ENCODE peak calls at places on chromosome 19, in six cellular contexts. One of them, this sample, is unnamed.

GRCh38 chr19:47315125-47315821 is 5.6 kb downstream of the C5AR1 start:
- DNase-seq in T-cell: no peak
- DNase-seq in LNCaP clone FGC: no peak
- DNase-seq in HCEC 1CT: peak
- DNase-seq in NCI-H774: no peak
- DNase-seq in HS-27A: peak
- DNase-seq in this sample: no peak

GRCh38 chr19:41755328-41755913 is at the start of gene CEACAM6:
- DNase-seq in T-cell: no peak
- DNase-seq in LNCaP clone FGC: no peak
- DNase-seq in HCEC 1CT: no peak
- DNase-seq in NCI-H774: no peak
- DNase-seq in HS-27A: no peak
- DNase-seq in this sample: no peak

GRCh38 chr19:10968527-10969081 is 7.8 kb downstream of the SMARCA4 start:
- DNase-seq in T-cell: no peak
- DNase-seq in LNCaP clone FGC: no peak
- DNase-seq in HCEC 1CT: no peak
- DNase-seq in NCI-H774: no peak
- DNase-seq in HS-27A: no peak
- DNase-seq in this sample: no peak

GRCh38 chr19:15293751-15294505 is 38.4 kb downstream of the BRD4 start:
- DNase-seq in T-cell: no peak
- DNase-seq in LNCaP clone FGC: no peak
- DNase-seq in HCEC 1CT: peak
- DNase-seq in NCI-H774: no peak
- DNase-seq in HS-27A: no peak
- DNase-seq in this sample: no peak

GRCh38 chr19:19110410-19111137 is 27.7 kb downstream of the TMEM161A start:
- DNase-seq in T-cell: no peak
- DNase-seq in LNCaP clone FGC: no peak
- DNase-seq in HCEC 1CT: no peak
- DNase-seq in NCI-H774: no peak
- DNase-seq in HS-27A: no peak
- DNase-seq in this sample: no peak

GRCh38 chr19:49651871-49652722 is 10.1 kb downstream of the SCAF1 start:
- DNase-seq in T-cell: no peak
- DNase-seq in LNCaP clone FGC: no peak
- DNase-seq in HCEC 1CT: no peak
- DNase-seq in NCI-H774: no peak
- DNase-seq in HS-27A: no peak
- DNase-seq in this sample: no peak

GRCh38 chr19:30722801-30723200 is 350.6 kb downstream of the ZNF536 start:
- DNase-seq in T-cell: no peak
- DNase-seq in LNCaP clone FGC: no peak
- DNase-seq in HCEC 1CT: no peak
- DNase-seq in NCI-H774: no peak
- DNase-seq in HS-27A: no peak
- DNase-seq in this sample: no peak

GRCh38 chr19:6801397-6802086 is 29.0 kb downstream of the VAV1 start:
- DNase-seq in T-cell: peak
- DNase-seq in LNCaP clone FGC: no peak
- DNase-seq in HCEC 1CT: no peak
- DNase-seq in NCI-H774: peak
- DNase-seq in HS-27A: no peak
- DNase-seq in this sample: no peak

GRCh38 chr19:4172861-4173473 is 9.4 kb downstream of the SIRT6 start:
- DNase-seq in T-cell: peak
- DNase-seq in LNCaP clone FGC: no peak
- DNase-seq in HCEC 1CT: no peak
- DNase-seq in NCI-H774: no peak
- DNase-seq in HS-27A: no peak
- DNase-seq in this sample: no peak

GRCh38 chr19:55484571-55485438 is at the start of gene NAT14:
- DNase-seq in T-cell: peak
- DNase-seq in LNCaP clone FGC: no peak
- DNase-seq in HCEC 1CT: peak
- DNase-seq in NCI-H774: peak
- DNase-seq in HS-27A: no peak
- DNase-seq in this sample: no peak

GRCh38 chr19:17915940-17916593 is 16.7 kb upstream of the CCDC124 start:
- DNase-seq in T-cell: no peak
- DNase-seq in LNCaP clone FGC: peak
- DNase-seq in HCEC 1CT: no peak
- DNase-seq in NCI-H774: peak
- DNase-seq in HS-27A: no peak
- DNase-seq in this sample: no peak

GRCh38 chr19:41994521-41994971 is 516 bp upstream of the ATP1A3 start:
- DNase-seq in T-cell: no peak
- DNase-seq in LNCaP clone FGC: no peak
- DNase-seq in HCEC 1CT: no peak
- DNase-seq in NCI-H774: no peak
- DNase-seq in HS-27A: no peak
- DNase-seq in this sample: no peak

GRCh38 chr19:40596608-40597328 is 4.4 kb upstream of the LTBP4 start:
- DNase-seq in T-cell: no peak
- DNase-seq in LNCaP clone FGC: no peak
- DNase-seq in HCEC 1CT: peak
- DNase-seq in NCI-H774: no peak
- DNase-seq in HS-27A: peak
- DNase-seq in this sample: no peak

GRCh38 chr19:17616961-17617806 is 61.7 kb downstream of the COLGALT1 start:
- DNase-seq in T-cell: no peak
- DNase-seq in LNCaP clone FGC: no peak
- DNase-seq in HCEC 1CT: no peak
- DNase-seq in NCI-H774: no peak
- DNase-seq in HS-27A: no peak
- DNase-seq in this sample: no peak

GRCh38 chr19:33465371-33465770 is 56.2 kb downstream of the PEPD start:
- DNase-seq in T-cell: no peak
- DNase-seq in LNCaP clone FGC: no peak
- DNase-seq in HCEC 1CT: no peak
- DNase-seq in NCI-H774: no peak
- DNase-seq in HS-27A: no peak
- DNase-seq in this sample: no peak

GRCh38 chr19:48685583-48685982 is 10.2 kb upstream of the FUT2 start:
- DNase-seq in T-cell: no peak
- DNase-seq in LNCaP clone FGC: no peak
- DNase-seq in HCEC 1CT: no peak
- DNase-seq in NCI-H774: no peak
- DNase-seq in HS-27A: no peak
- DNase-seq in this sample: no peak

GRCh38 chr19:14090509-14091085 is at the start of gene SAMD1:
- DNase-seq in T-cell: peak
- DNase-seq in LNCaP clone FGC: no peak
- DNase-seq in HCEC 1CT: peak
- DNase-seq in NCI-H774: peak
- DNase-seq in HS-27A: no peak
- DNase-seq in this sample: peak

GRCh38 chr19:55667958-55668357 is 7.1 kb upstream of the EPN1 start:
- DNase-seq in T-cell: no peak
- DNase-seq in LNCaP clone FGC: no peak
- DNase-seq in HCEC 1CT: no peak
- DNase-seq in NCI-H774: no peak
- DNase-seq in HS-27A: no peak
- DNase-seq in this sample: no peak

GRCh38 chr19:48873476-48874308 is 1.5 kb downstream of the PPP1R15A start:
- DNase-seq in T-cell: no peak
- DNase-seq in LNCaP clone FGC: no peak
- DNase-seq in HCEC 1CT: no peak
- DNase-seq in NCI-H774: no peak
- DNase-seq in HS-27A: no peak
- DNase-seq in this sample: no peak

GRCh38 chr19:10230904-10231623 is at the start of gene S1PR2:
- DNase-seq in T-cell: peak
- DNase-seq in LNCaP clone FGC: no peak
- DNase-seq in HCEC 1CT: peak
- DNase-seq in NCI-H774: peak
- DNase-seq in HS-27A: no peak
- DNase-seq in this sample: no peak

GRCh38 chr19:55690769-55691545 is 15.9 kb downstream of the EPN1 start:
- DNase-seq in T-cell: no peak
- DNase-seq in LNCaP clone FGC: no peak
- DNase-seq in HCEC 1CT: no peak
- DNase-seq in NCI-H774: no peak
- DNase-seq in HS-27A: no peak
- DNase-seq in this sample: no peak

GRCh38 chr19:16222806-16223205 is 25.1 kb downstream of the AP1M1 start:
- DNase-seq in T-cell: no peak
- DNase-seq in LNCaP clone FGC: no peak
- DNase-seq in HCEC 1CT: no peak
- DNase-seq in NCI-H774: no peak
- DNase-seq in HS-27A: no peak
- DNase-seq in this sample: no peak

GRCh38 chr19:40627486-40628279 is 26.5 kb downstream of the LTBP4 start:
- DNase-seq in T-cell: no peak
- DNase-seq in LNCaP clone FGC: no peak
- DNase-seq in HCEC 1CT: no peak
- DNase-seq in NCI-H774: no peak
- DNase-seq in HS-27A: no peak
- DNase-seq in this sample: no peak

This sample was measured in NCI-H446 treated with DMSO at 0.1 percent for 48 hours.